ENCODE peak calls at places on chromosomes 11 and 22, in eight cellular contexts. U is foreskin fibroblast; Y is adipocyte; B is HepG2; Z is CD8-positive, alpha-beta memory T cell; P is epithelial cell of esophagus; I is cardiac muscle cell; C is cardiac fibroblast. S is an unnamed sample.

GRCh38 chr22:27648074-27648473 is 153.5 kb downstream of the MN1 start:
- DNase-seq in I (no peak), U (no peak), Y (peak; percentile 19), P (no peak), Z (no peak), C (no peak), B (no peak), S (no peak)

GRCh38 chr22:34427841-34428240 is 507.6 kb upstream of the LARGE1 start:
- DNase-seq in Y (no peak), C (no peak), I (no peak), U (no peak), P (no peak), B (no peak), Z (no peak), S (no peak)

GRCh38 chr22:21070690-21071615 is 25.2 kb downstream of the LRRC74B start:
- DNase-seq in Y (no peak), P (no peak), B (no peak), U (no peak), I (no peak), C (no peak), Z (no peak), S (no peak)

GRCh38 chr11:10502770-10503169 is 38.2 kb downstream of the RNF141 start:
- DNase-seq in I (no peak), Y (no peak), U (no peak), B (no peak), P (no peak), C (no peak), Z (no peak), S (no peak)

GRCh38 chr22:39808087-39808486 is 85.5 kb downstream of the ENTHD1 start:
- DNase-seq in U (peak; percentile 2), I (peak; percentile 44), B (peak; percentile 30), Y (peak; percentile 2), C (peak; percentile 26), Z (peak; percentile 5), P (peak; percentile 24), S (no peak)

GRCh38 chr11:35799655-35800054 is 137.1 kb downstream of the TRIM44 start:
- DNase-seq in I (no peak), C (no peak), U (no peak), B (no peak), Y (no peak), P (no peak), Z (no peak), S (no peak)

GRCh38 chr11:43504316-43504950 is 145.7 kb downstream of the TTC17 start:
- DNase-seq in I (peak; percentile 25), Y (peak; percentile 20), U (no peak), P (peak; percentile 60), Z (no peak), C (peak; percentile 15), B (peak; percentile 38), S (no peak)

GRCh38 chr11:130652671-130653335 is 204.4 kb downstream of the ADAMTS15 start:
- DNase-seq in U (peak; percentile 86), Y (peak; percentile 97), B (no peak), Z (no peak), I (peak; percentile 98), C (peak; percentile 99), P (peak; percentile 70), S (peak; percentile 82)

GRCh38 chr11:16611395-16612233 is 126.8 kb upstream of the C11orf58 start:
- DNase-seq in Y (no peak), Z (no peak), P (no peak), C (no peak), U (no peak), B (no peak), I (no peak), S (no peak)
- H3K4me3 ChIP-seq in Y (no peak overlapping the region), Z (no peak overlapping the region), P (no peak overlapping the region), C (no peak overlapping the region), U (no peak overlapping the region), B (no peak overlapping the region), I (no peak overlapping the region), S (no peak overlapping the region)

DNA sequence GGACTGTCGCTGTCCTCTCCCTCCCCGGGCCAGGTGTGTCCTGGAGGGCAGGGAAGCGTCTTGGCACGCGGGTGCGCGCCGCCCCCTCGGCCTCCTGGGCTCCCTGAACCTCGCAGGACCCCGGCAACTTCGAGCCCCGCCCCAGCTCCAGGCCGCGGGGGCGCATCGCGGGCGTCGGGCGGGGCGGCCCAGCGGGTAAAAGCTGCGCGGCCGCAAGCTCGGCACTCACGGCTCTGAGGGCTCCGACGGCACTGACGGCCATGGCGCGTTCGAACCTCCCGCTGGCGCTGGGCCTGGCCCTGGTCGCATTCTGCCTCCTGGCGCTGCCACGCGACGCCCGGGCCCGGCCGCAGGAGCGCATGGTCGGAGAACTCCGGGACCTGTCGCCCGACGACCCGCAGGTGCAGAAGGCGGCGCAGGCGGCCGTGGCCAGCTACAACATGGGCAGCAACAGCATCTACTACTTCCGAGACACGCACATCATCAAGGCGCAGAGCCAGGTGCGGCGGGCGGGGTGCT is at the start of gene CST6:
- DNase-seq in Y (no peak), U (no peak), B (no peak), I (no peak), P (no peak), C (no peak), Z (no peak), S (no peak)
- H3K4me3 ChIP-seq in Y (no peak within 1 kb of the TSS), U (no peak within 1 kb of the TSS), B (no peak within 1 kb of the TSS), I (no peak within 1 kb of the TSS), P (no peak within 1 kb of the TSS), C (no peak within 1 kb of the TSS), Z (no peak within 1 kb of the TSS), S (no peak within 1 kb of the TSS)

DNA sequence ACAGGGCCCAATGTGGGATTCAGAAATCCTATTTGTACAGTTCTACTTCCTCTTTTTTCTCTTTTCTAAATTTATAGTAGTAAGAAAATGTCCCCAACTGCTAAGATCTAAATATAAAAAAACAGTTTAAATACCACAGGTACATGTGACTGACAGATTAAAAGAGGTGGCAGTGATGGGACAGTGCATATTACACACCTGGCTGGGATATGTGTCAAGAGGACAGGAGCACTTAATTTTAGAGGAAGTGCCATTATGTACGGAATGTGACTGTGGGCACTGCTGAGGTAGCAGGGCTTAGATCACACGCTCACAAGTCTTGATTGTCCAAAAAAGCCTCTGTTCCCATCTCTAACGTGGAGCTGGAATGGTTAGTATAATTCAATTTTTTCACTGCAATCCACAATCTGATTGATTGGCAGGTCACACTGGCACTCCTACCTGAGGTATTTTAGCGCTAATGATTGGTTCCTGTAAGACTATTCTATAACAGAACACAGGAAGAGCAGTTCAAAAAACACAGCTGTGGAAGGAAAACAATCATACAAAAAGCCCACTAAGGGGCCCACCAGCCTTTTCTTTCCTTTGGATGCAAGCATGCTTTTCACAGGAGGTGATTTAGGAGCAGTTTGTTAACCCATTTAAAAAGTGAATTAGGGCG is 34.6 kb downstream of the APOL5 start:
- DNase-seq in Z (no peak), B (no peak), U (no peak), P (no peak), I (no peak), Y (no peak), C (no peak), S (no peak)
- H3K4me3 ChIP-seq in Z (no peak overlapping the region), B (no peak overlapping the region), U (no peak overlapping the region), P (no peak overlapping the region), I (no peak overlapping the region), Y (peak overlapping the region; percentile 42), C (no peak overlapping the region), S (no peak overlapping the region)

DNA sequence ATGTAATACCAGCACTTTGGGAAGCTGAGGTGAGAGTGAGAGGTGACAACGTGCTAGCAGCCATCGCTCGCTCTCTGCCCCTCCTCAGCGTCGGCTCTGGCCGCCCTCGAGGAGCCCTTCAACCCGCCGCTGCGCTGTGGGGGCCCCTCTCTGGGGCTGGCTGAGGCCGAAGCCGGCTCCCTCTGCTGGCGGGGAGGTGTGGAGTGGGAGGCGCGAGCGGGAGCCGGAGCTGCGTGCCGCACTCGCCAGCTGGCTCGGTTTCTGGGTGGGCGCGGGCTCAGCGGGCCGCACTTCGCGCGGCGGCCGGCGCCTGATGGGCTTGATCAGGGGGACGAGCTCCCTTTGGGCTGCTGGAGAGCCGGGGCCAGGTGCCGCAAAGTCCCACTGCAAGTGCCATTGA is 98.9 kb upstream of the UBASH3B start:
- DNase-seq in Z (no peak), Y (peak; percentile 38), I (peak; percentile 43), P (peak; percentile 6), U (no peak), B (no peak), C (peak; percentile 15), S (no peak)
- H3K4me3 ChIP-seq in Z (no peak overlapping the region), Y (peak overlapping the region; percentile 71), I (no peak overlapping the region), P (no peak overlapping the region), U (peak overlapping the region; percentile 34), B (peak overlapping the region; percentile 40), C (peak overlapping the region; percentile 21), S (peak overlapping the region; percentile 5)

DNA sequence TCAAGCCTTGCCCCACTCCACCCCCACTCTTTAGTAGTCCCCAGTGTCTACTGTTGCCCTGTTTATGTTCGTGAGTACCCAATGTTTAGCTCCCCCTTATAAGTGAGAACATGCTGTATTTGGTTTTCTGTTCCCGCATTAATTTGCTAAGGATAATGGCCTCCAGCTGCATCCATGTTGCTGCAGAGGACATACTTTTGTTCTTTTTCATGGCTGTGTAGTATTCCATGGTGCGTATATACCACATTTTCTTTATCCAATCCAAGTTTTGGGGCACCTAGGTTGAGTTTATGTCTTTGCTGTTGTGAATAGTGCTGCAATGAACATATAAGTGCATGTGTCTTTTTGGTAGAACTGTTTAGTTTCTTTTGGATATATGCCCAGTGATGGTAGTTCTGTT is 16.2 kb upstream of the FXYD6 start:
- DNase-seq in Z (no peak), C (no peak), Y (no peak), U (no peak), B (no peak), I (no peak), P (no peak), S (no peak)
- H3K4me3 ChIP-seq in Z (no peak overlapping the region), C (no peak overlapping the region), Y (no peak overlapping the region), U (no peak overlapping the region), B (no peak overlapping the region), I (no peak overlapping the region), P (no peak overlapping the region), S (no peak overlapping the region)

S was measured in astrocyte of the cerebellum.